ENCODE peak calls at places on chromosomes 13 and 19, in six cellular contexts. V is T-cell, K is left cardiac atrium, W is lung, D is BJ, N is head of caudate nucleus. G is an unnamed sample.

GRCh38 chr19:18007939-18008673 is at the start of gene ARRDC2:
- DNase-seq in V (peak; percentile 89), K (peak; percentile 95), D (peak; percentile 42), W (peak; percentile 89), N (peak; percentile 95), G (no peak)

GRCh38 chr19:45608948-45609347 is 6.9 kb upstream of the GPR4 start:
- DNase-seq in K (no peak), W (no peak), D (no peak), N (no peak), V (no peak), G (no peak)

GRCh38 chr13:109989155-109989554 is 202.8 kb upstream of the IRS2 start:
- DNase-seq in V (no peak), W (no peak), N (no peak), D (no peak), K (no peak), G (no peak)

GRCh38 chr13:29310806-29311205 is 284.7 kb downstream of the SLC7A1 start:
- DNase-seq in K (no peak), N (no peak), D (no peak), W (no peak), V (no peak), G (no peak)

GRCh38 chr19:58001895-58002369 is 688 bp downstream of the ZNF606 start:
- DNase-seq in K (no peak), V (peak; percentile 28), W (no peak), N (no peak), D (no peak), G (no peak)

GRCh38 chr19:39224910-39225309 is 19.9 kb downstream of the IFNL3 start:
- DNase-seq in D (no peak), V (no peak), W (no peak), K (no peak), N (no peak), G (no peak)

GRCh38 chr19:47486900-47487299 is 2.9 kb upstream of the KPTN start:
- DNase-seq in K (no peak), V (no peak), D (no peak), W (no peak), N (no peak), G (no peak)

GRCh38 chr13:44394649-44395048 is 21.0 kb downstream of the SERP2 start:
- DNase-seq in K (no peak), W (no peak), N (no peak), V (no peak), D (no peak), G (no peak)

GRCh38 chr19:13600802-13601201 is 94.5 kb upstream of the CACNA1A start:
- DNase-seq in W (no peak), K (no peak), D (no peak), V (no peak), N (no peak), G (no peak)

GRCh38 chr13:72208112-72208645 is 341.2 kb upstream of the DACH1 start:
- DNase-seq in W (no peak), N (no peak), D (no peak), K (no peak), V (no peak), G (no peak)

GRCh38 chr19:17944301-17944700 is 11.5 kb downstream of the CCDC124 start:
- DNase-seq in V (no peak), W (no peak), N (peak; percentile 58), K (peak; percentile 32), D (peak; percentile 34), G (no peak)

GRCh38 chr13:83221813-83222241 is 660.4 kb downstream of the SLITRK1 start:
- DNase-seq in W (no peak), V (no peak), D (peak; percentile 72), N (no peak), K (no peak), G (no peak)

GRCh38 chr13:101730420-101731000 is 278.0 kb downstream of the ITGBL1 start:
- DNase-seq in N (no peak), V (no peak), D (no peak), W (no peak), K (no peak), G (no peak)

GRCh38 chr13:59710995-59711701 is 452.6 kb downstream of the DIAPH3 start:
- DNase-seq in N (no peak), W (no peak), D (no peak), V (no peak), K (no peak), G (no peak)

GRCh38 chr19:44635581-44636438 is 7.9 kb upstream of the PVR start:
- DNase-seq in N (no peak), V (no peak), K (no peak), D (no peak), W (no peak), G (no peak)

G was measured in Panc1.